ENCODE peak calls at places on chromosomes 3 and 15, in six cellular contexts. M, Q, S, P, Y and F are unnamed samples.

GRCh38 chr3:81170298-81170697 is 591.1 kb downstream of the GBE1 start:
- DNase-seq in S (no peak), Q (no peak), P (no peak), Y (no peak), M (no peak), F (no peak)

GRCh38 chr3:187969581-187969950 is 184.4 kb upstream of the LPP start:
- DNase-seq in M (no peak), S (no peak), Q (no peak), Y (no peak), P (no peak), F (no peak)

GRCh38 chr3:116065496-116065895 is 379.8 kb downstream of the LSAMP start:
- DNase-seq in S (no peak), Q (no peak), M (no peak), Y (no peak), P (no peak), F (no peak)

GRCh38 chr15:26970712-26971210 is at the start of gene GABRG3:
- DNase-seq in S (no peak), Q (no peak), M (no peak), P (no peak), Y (peak; percentile 79), F (no peak)

GRCh38 chr15:98144388-98144787 is 183.9 kb downstream of the ARRDC4 start:
- DNase-seq in Y (no peak), M (no peak), P (no peak), S (no peak), Q (no peak), F (no peak)

GRCh38 chr15:65954289-65954741 is 85.0 kb downstream of the RAB11A start:
- DNase-seq in Y (peak; percentile 59), P (no peak), S (peak; percentile 85), M (no peak), Q (no peak), F (peak; percentile 45)

GRCh38 chr3:156677536-156677935 is 3.1 kb downstream of the TIPARP start:
- DNase-seq in Q (no peak), M (no peak), P (no peak), Y (no peak), S (no peak), F (no peak)

GRCh38 chr15:41904487-41905359 is 10.9 kb upstream of the SPTBN5 start:
- DNase-seq in S (peak; percentile 40), P (peak; percentile 63), M (peak; percentile 80), Y (peak; percentile 87), Q (no peak), F (peak; percentile 65)

GRCh38 chr3:86990734-86991481 is at the start of gene VGLL3:
- DNase-seq in M (peak; percentile 87), Y (peak; percentile 88), Q (peak; percentile 88), P (no peak), S (peak; percentile 70), F (peak; percentile 80)

GRCh38 chr3:78908236-78908635 is 859.6 kb downstream of the ROBO1 start:
- DNase-seq in S (no peak), M (no peak), P (no peak), Q (no peak), Y (no peak), F (peak; percentile 43)

GRCh38 chr3:101219842-101220560 is 100.4 kb downstream of the IMPG2 start:
- DNase-seq in Y (no peak), S (no peak), Q (no peak), M (no peak), P (no peak), F (no peak)

GRCh38 chr3:149553781-149554451 is 79.4 kb downstream of the TM4SF4 start:
- DNase-seq in P (no peak), Y (no peak), Q (no peak), S (peak; percentile 98), M (peak; percentile 61), F (peak; percentile 90)

GRCh38 chr3:42192334-42193200 is 73.4 kb downstream of the CCK start:
- DNase-seq in Y (no peak), P (no peak), S (no peak), Q (no peak), M (no peak), F (no peak)

GRCh38 chr3:126154391-126155279 is 25.8 kb downstream of the ALDH1L1 start:
- DNase-seq in P (no peak), M (peak; percentile 31), Q (no peak), S (no peak), Y (peak; percentile 33), F (no peak)

GRCh38 chr3:52195823-52196331 is 2.1 kb upstream of the ALAS1 start:
- DNase-seq in P (no peak), M (no peak), Q (no peak), Y (no peak), S (no peak), F (peak; percentile 85)

GRCh38 chr3:131914090-131914691 is 120.6 kb downstream of the CPNE4 start:
- DNase-seq in Q (no peak), M (no peak), S (no peak), Y (no peak), P (no peak), F (no peak)

GRCh38 chr15:49621327-49622210 is 721 bp downstream of the DTWD1 start:
- DNase-seq in Q (no peak), P (no peak), S (no peak), M (no peak), Y (no peak), F (peak; percentile 35)

GRCh38 chr3:102866845-102867244 is 432.0 kb downstream of the ZPLD1 start:
- DNase-seq in Y (no peak), M (no peak), Q (no peak), S (no peak), P (no peak), F (no peak)

GRCh38 chr15:63915888-63916731 is 82.4 kb upstream of the HERC1 start:
- DNase-seq in M (no peak), S (no peak), Q (no peak), Y (peak; percentile 68), P (no peak), F (no peak)

GRCh38 chr15:63473999-63474809 is 30.2 kb upstream of the USP3 start:
- DNase-seq in Y (peak; percentile 62), P (no peak), M (peak; percentile 45), S (peak; percentile 64), Q (no peak), F (peak; percentile 88)

GRCh38 chr3:35664460-35664919 is 25.2 kb downstream of the ARPP21 start:
- DNase-seq in Q (no peak), Y (peak; percentile 50), M (peak; percentile 52), S (peak; percentile 69), P (no peak), F (peak; percentile 18)

GRCh38 chr3:194300392-194300758 is 50.8 kb downstream of the CPN2 start:
- DNase-seq in P (no peak), S (peak; percentile 85), M (peak; percentile 87), Y (no peak), Q (no peak), F (peak; percentile 80)

GRCh38 chr3:149900322-149900721 is 70.4 kb downstream of the PFN2 start:
- DNase-seq in Q (no peak), P (no peak), M (no peak), S (no peak), Y (no peak), F (no peak)

GRCh38 chr3:72960812-72961518 is 35.6 kb upstream of the PPP4R2 start:
- DNase-seq in P (no peak), Q (no peak), S (no peak), M (peak; percentile 49), Y (no peak), F (peak; percentile 75)

GRCh38 chr3:133437391-133438093 is 37.7 kb downstream of the BFSP2 start:
- DNase-seq in Q (no peak), S (no peak), M (no peak), Y (no peak), P (no peak), F (no peak)

GRCh38 chr3:46825450-46825849 is 37.8 kb downstream of the MYL3 start:
- DNase-seq in M (no peak), S (no peak), P (no peak), Q (no peak), Y (no peak), F (no peak)

GRCh38 chr15:70348581-70349344 is 251.0 kb upstream of the TLE3 start:
- DNase-seq in P (no peak), Q (peak; percentile 70), S (no peak), M (no peak), Y (no peak), F (peak; percentile 79)

GRCh38 chr3:53773330-53773583 is 73.0 kb downstream of the CHDH start:
- DNase-seq in Q (no peak), S (no peak), Y (no peak), P (no peak), M (no peak), F (no peak)

DNA sequence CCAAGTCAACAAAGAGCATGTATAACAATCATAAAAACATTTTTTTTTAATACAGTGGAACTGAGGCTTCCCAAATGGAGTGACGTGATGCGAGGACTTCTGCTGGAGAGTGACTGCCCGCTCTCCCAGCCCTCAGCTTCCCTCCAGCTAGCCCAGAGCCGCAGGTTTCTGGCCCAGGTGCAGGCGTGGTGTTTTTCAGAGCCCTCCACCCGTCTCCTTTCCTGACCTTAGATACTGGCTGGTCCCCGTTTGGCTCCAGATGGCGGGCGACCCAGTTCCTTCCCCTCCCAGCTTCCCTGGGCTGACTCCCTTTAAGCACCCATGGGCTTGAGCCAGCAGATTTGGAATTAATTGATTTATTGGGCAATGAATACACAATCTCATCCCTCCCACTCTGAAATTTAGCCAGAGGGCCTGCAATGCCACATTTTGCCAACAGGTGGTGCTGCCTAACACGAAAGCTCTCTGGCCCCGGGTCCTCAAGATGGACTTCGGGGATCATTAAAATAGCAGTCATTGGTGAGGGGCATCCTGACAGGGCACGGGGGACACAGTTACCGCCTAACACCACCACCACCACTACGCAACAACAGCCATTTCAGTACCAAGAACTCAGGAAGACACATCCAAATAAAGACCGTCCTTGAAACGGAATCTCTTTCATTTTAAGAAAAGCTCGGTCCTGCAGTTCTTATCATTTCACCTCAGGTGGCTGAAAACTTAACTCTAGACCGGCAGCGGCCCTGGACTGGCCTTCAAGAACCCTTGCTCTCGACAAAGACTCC is 47.5 kb upstream of the MUC4 start:
- DNase-seq in Q (no peak), S (peak; percentile 19), M (peak; percentile 82), Y (peak; percentile 96), P (peak; percentile 66), F (peak; percentile 64)
- TF ChIP-seq CTCF in Q (peak; percentile 90), S (peak; percentile 99), M (peak; percentile 72), Y (peak; percentile 86), P (peak; percentile 93), F (peak; percentile 97)

GRCh38 chr15:31332681-31333071 is 6.0 kb downstream of the KLF13 start:
- DNase-seq in Q (no peak), S (no peak), M (no peak), P (no peak), Y (no peak), F (no peak)
- H3K4me3 ChIP-seq in Q (no peak overlapping the region), S (no peak overlapping the region), M (no peak overlapping the region), P (peak overlapping the region; percentile 34), Y (no peak overlapping the region), F (no peak overlapping the region)

DNA sequence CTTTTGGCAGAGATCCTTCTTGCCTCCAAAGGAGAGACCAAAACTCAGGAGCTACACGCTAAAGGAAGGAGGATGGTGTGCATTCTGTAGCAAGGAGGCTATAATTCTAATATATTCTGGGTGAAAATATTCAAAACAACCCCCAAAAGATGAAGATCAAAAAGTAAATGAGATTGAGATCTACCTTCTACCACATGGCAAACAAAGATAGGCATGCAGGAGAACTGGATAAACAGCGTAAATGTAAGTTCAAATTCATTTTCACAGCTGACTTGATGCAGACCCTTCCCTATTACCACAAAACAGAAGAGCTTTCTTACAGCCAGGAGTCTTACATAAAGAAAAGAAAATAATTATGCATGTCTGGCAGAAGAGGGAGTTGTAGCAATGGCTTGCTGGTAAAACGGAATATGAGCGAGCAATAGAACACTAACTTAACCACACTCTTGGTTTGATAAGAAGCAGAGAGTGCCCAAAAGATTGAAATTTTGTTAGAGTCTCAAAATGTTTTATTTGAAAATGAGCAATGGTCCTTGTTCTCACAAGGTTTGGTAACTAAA is 272.7 kb downstream of the MECOM start:
- DNase-seq in P (no peak), M (no peak), S (no peak), Q (no peak), Y (no peak), F (no peak)
- TF ChIP-seq CTCF in P (no peak), M (no peak), S (peak; percentile 26), Q (no peak), Y (no peak), F (no peak)

GRCh38 chr15:73922186-73923151 is 3.8 kb upstream of the LOXL1 start:
- DNase-seq in M (peak; percentile 74), Q (no peak), Y (peak; percentile 74), P (no peak), S (peak; percentile 50), F (peak; percentile 62)
- H3K4me3 ChIP-seq in M (no peak overlapping the region), Q (peak overlapping the region; percentile 54), Y (no peak overlapping the region), P (no peak overlapping the region), S (no peak overlapping the region), F (no peak overlapping the region)